ENCODE peak calls at places on chromosome 12, in nine cellular contexts. D, T, I, J, S, E, G, L and Y are unnamed samples.

GRCh38 chr12:21276826-21277225 is 57.9 kb downstream of the SLCO1A2 start:
- DNase-seq in S (no peak), E (no peak), J (no peak), L (no peak), D (no peak), T (no peak), I (no peak), G (no peak), Y (no peak)

GRCh38 chr12:132329036-132329738 is at the start of gene GALNT9:
- DNase-seq in E (peak), J (no peak), L (no peak), S (no peak), G (no peak), D (no peak), T (peak), I (no peak), Y (no peak)

GRCh38 chr12:21617030-21617429 is 12.4 kb upstream of the GYS2 start:
- DNase-seq in S (no peak), I (no peak), T (no peak), G (no peak), L (no peak), D (no peak), E (no peak), J (no peak), Y (no peak)

GRCh38 chr12:41365653-41366131 is 177.6 kb downstream of the PDZRN4 start:
- DNase-seq in S (no peak), L (no peak), I (no peak), G (no peak), E (peak), T (no peak), D (no peak), J (no peak), Y (peak)

GRCh38 chr12:8065991-8066594 is at the start of gene C3AR1:
- DNase-seq in D (peak), S (no peak), J (no peak), T (no peak), I (no peak), L (no peak), G (no peak), E (no peak), Y (no peak)

GRCh38 chr12:8658361-8658760 is 4.3 kb downstream of the MFAP5 start:
- DNase-seq in E (no peak), J (no peak), G (no peak), T (no peak), D (no peak), I (no peak), S (no peak), L (no peak), Y (no peak)

GRCh38 chr12:120856980-120857379 is 47.2 kb downstream of the SPPL3 start:
- DNase-seq in I (no peak), J (no peak), T (no peak), E (no peak), G (no peak), D (no peak), L (no peak), S (no peak), Y (no peak)

GRCh38 chr12:28568083-28568482 is 377.8 kb downstream of the CCDC91 start:
- DNase-seq in S (no peak), E (no peak), G (no peak), I (no peak), T (no peak), J (no peak), L (no peak), D (peak), Y (no peak)

GRCh38 chr12:4355843-4356327 is 23.6 kb downstream of the FGF23 start:
- DNase-seq in J (peak), D (peak), S (peak), I (peak), E (peak), L (peak), G (no peak), T (peak), Y (peak)

GRCh38 chr12:40010899-40011774 is 94.7 kb downstream of the SLC2A13 start:
- DNase-seq in E (peak), S (peak), T (peak), L (no peak), J (peak), G (no peak), D (peak), I (no peak), Y (peak)

GRCh38 chr12:119328111-119328510 is 6.4 kb upstream of the CCDC60 start:
- DNase-seq in T (peak), D (no peak), J (no peak), G (no peak), I (no peak), S (peak), L (no peak), E (peak), Y (peak)

GRCh38 chr12:67035121-67035520 is 234.0 kb upstream of the CAND1 start:
- DNase-seq in S (no peak), E (no peak), I (no peak), G (no peak), D (no peak), L (no peak), J (no peak), T (peak), Y (no peak)

GRCh38 chr12:91191516-91192111 is 9.0 kb upstream of the DCN start:
- DNase-seq in J (no peak), S (no peak), L (no peak), I (no peak), E (no peak), D (no peak), T (no peak), G (no peak), Y (no peak)

GRCh38 chr12:122871851-122872785 is 23.8 kb downstream of the VPS37B start:
- DNase-seq in G (peak), I (peak), S (peak), E (no peak), T (peak), J (peak), L (peak), D (peak), Y (no peak)

GRCh38 chr12:117507547-117507946 is 146.1 kb upstream of the NOS1 start:
- DNase-seq in S (no peak), G (no peak), I (no peak), D (no peak), J (peak), L (no peak), T (no peak), E (no peak), Y (peak)

GRCh38 chr12:87801860-87802720 is 227.1 kb downstream of the C12orf50 start:
- DNase-seq in S (no peak), I (no peak), J (no peak), G (no peak), D (no peak), T (no peak), L (no peak), E (no peak), Y (peak)

GRCh38 chr12:76820888-76821482 is 57.1 kb downstream of the ZDHHC17 start:
- DNase-seq in J (peak), L (no peak), G (no peak), T (peak), D (peak), E (peak), I (no peak), S (peak), Y (peak)

GRCh38 chr12:95633049-95633545 is 81.8 kb upstream of the USP44 start:
- DNase-seq in I (peak), E (no peak), S (no peak), G (no peak), D (peak), L (no peak), T (no peak), J (no peak), Y (no peak)

GRCh38 chr12:113049976-113050742 is 6.4 kb upstream of the DTX1 start:
- DNase-seq in J (no peak), D (no peak), I (no peak), L (no peak), E (peak), G (no peak), T (peak), S (no peak), Y (no peak)

GRCh38 chr12:101713059-101713682 is 15.7 kb downstream of the CHPT1 start:
- DNase-seq in S (peak), T (no peak), I (no peak), L (no peak), J (no peak), E (peak), D (peak), G (peak), Y (no peak)

GRCh38 chr12:120239776-120240494 is 25.6 kb downstream of the PXN start:
- DNase-seq in G (no peak), D (no peak), E (no peak), J (no peak), S (no peak), T (no peak), I (no peak), L (no peak), Y (no peak)

GRCh38 chr12:92487138-92487485 is 215.7 kb upstream of the PLEKHG7 start:
- DNase-seq in E (no peak), I (no peak), S (no peak), L (no peak), D (no peak), J (no peak), T (no peak), G (no peak), Y (no peak)

GRCh38 chr12:119005832-119006360 is 24.6 kb downstream of the SRRM4 start:
- DNase-seq in D (no peak), I (no peak), T (no peak), E (no peak), J (no peak), L (no peak), S (no peak), G (no peak), Y (no peak)

GRCh38 chr12:49026101-49026500 is 7.5 kb upstream of the PRKAG1 start:
- DNase-seq in J (no peak), E (no peak), S (no peak), L (no peak), T (no peak), I (no peak), G (no peak), D (no peak), Y (no peak)